ENCODE peak calls at places on chromosomes 4 and X, in four cellular contexts. One of them, this sample, is unnamed.

GRCh38 chrX:121256653-121257052 is 209.2 kb downstream of the GLUD2 start:
- DNase-seq in heart right ventricle: no peak
- DNase-seq in cardiac fibroblast: peak
- DNase-seq in testis: peak
- DNase-seq in this sample: peak

GRCh38 chr4:184899261-184900134 is 73.7 kb upstream of the ACSL1 start:
- DNase-seq in heart right ventricle: no peak
- DNase-seq in cardiac fibroblast: no peak
- DNase-seq in testis: no peak
- DNase-seq in this sample: no peak

GRCh38 chr4:74374561-74375327 is 9.8 kb downstream of the EREG start:
- DNase-seq in heart right ventricle: no peak
- DNase-seq in cardiac fibroblast: peak
- DNase-seq in testis: no peak
- DNase-seq in this sample: peak

GRCh38 chrX:77114501-77114900 is 332.7 kb upstream of the FGF16 start:
- DNase-seq in heart right ventricle: no peak
- DNase-seq in cardiac fibroblast: no peak
- DNase-seq in testis: no peak
- DNase-seq in this sample: no peak

GRCh38 chr4:6908397-6909112 is 1.1 kb upstream of the TBC1D14 start:
- DNase-seq in heart right ventricle: no peak
- DNase-seq in cardiac fibroblast: peak
- DNase-seq in testis: no peak
- DNase-seq in this sample: peak

GRCh38 chrX:34578237-34578636 is 78.8 kb downstream of the TMEM47 start:
- DNase-seq in heart right ventricle: no peak
- DNase-seq in cardiac fibroblast: peak
- DNase-seq in testis: no peak
- DNase-seq in this sample: peak

GRCh38 chr4:111633663-111634266 is 511.5 kb upstream of the FAM241A start:
- DNase-seq in heart right ventricle: no peak
- DNase-seq in cardiac fibroblast: no peak
- DNase-seq in testis: no peak
- DNase-seq in this sample: no peak

GRCh38 chrX:110992611-110993010 is 103.4 kb upstream of the PAK3 start:
- DNase-seq in heart right ventricle: no peak
- DNase-seq in cardiac fibroblast: peak
- DNase-seq in testis: peak
- DNase-seq in this sample: peak

GRCh38 chrX:154411322-154411980 is at the start of gene TAFAZZIN:
- DNase-seq in heart right ventricle: peak
- DNase-seq in cardiac fibroblast: peak
- DNase-seq in testis: peak
- DNase-seq in this sample: peak

GRCh38 chr4:24559032-24559821 is 25.1 kb downstream of the DHX15 start:
- DNase-seq in heart right ventricle: no peak
- DNase-seq in cardiac fibroblast: no peak
- DNase-seq in testis: no peak
- DNase-seq in this sample: no peak

GRCh38 chr4:13892739-13893105 is 265.2 kb upstream of the BOD1L1 start:
- DNase-seq in heart right ventricle: no peak
- DNase-seq in cardiac fibroblast: peak
- DNase-seq in testis: no peak
- DNase-seq in this sample: no peak

GRCh38 chrX:119266364-119266995 is 30.4 kb downstream of the PGRMC1 start:
- DNase-seq in heart right ventricle: no peak
- DNase-seq in cardiac fibroblast: peak
- DNase-seq in testis: peak
- DNase-seq in this sample: peak

GRCh38 chr4:20421586-20421985 is 169.9 kb downstream of the SLIT2 start:
- DNase-seq in heart right ventricle: no peak
- DNase-seq in cardiac fibroblast: no peak
- DNase-seq in testis: no peak
- DNase-seq in this sample: no peak

GRCh38 chrX:139828830-139829229 is 104.0 kb downstream of the ATP11C start:
- DNase-seq in heart right ventricle: no peak
- DNase-seq in cardiac fibroblast: no peak
- DNase-seq in testis: no peak
- DNase-seq in this sample: no peak

GRCh38 chrX:21487832-21488231 is 113.6 kb downstream of the CNKSR2 start:
- DNase-seq in heart right ventricle: no peak
- DNase-seq in cardiac fibroblast: peak
- DNase-seq in testis: no peak
- DNase-seq in this sample: no peak

GRCh38 chr4:14831447-14831846 is 170.8 kb upstream of the CPEB2 start:
- DNase-seq in heart right ventricle: no peak
- DNase-seq in cardiac fibroblast: no peak
- DNase-seq in testis: no peak
- DNase-seq in this sample: no peak

GRCh38 chr4:74555231-74555630 is 110.3 kb downstream of the AREG start:
- DNase-seq in heart right ventricle: no peak
- DNase-seq in cardiac fibroblast: no peak
- DNase-seq in testis: no peak
- DNase-seq in this sample: peak

GRCh38 chr4:25552580-25553271 is 102.9 kb upstream of the SLC34A2 start:
- DNase-seq in heart right ventricle: no peak
- DNase-seq in cardiac fibroblast: no peak
- DNase-seq in testis: peak
- DNase-seq in this sample: no peak

GRCh38 chr4:67624939-67625338 is 66.4 kb downstream of the STAP1 start:
- DNase-seq in heart right ventricle: no peak
- DNase-seq in cardiac fibroblast: no peak
- DNase-seq in testis: no peak
- DNase-seq in this sample: no peak

GRCh38 chr4:158775091-158775651 is 6.3 kb downstream of the FNIP2 start:
- DNase-seq in heart right ventricle: no peak
- DNase-seq in cardiac fibroblast: peak
- DNase-seq in testis: no peak
- DNase-seq in this sample: peak

GRCh38 chrX:15382809-15383208 is 1.4 kb downstream of the VEGFD start:
- DNase-seq in heart right ventricle: no peak
- DNase-seq in cardiac fibroblast: no peak
- DNase-seq in testis: no peak
- DNase-seq in this sample: no peak

GRCh38 chrX:109187473-109188168 is 294.3 kb downstream of the GUCY2F start:
- DNase-seq in heart right ventricle: no peak
- DNase-seq in cardiac fibroblast: no peak
- DNase-seq in testis: no peak
- DNase-seq in this sample: no peak

GRCh38 chr4:153067376-153067775 is 131.3 kb downstream of the FHDC1 start:
- DNase-seq in heart right ventricle: no peak
- DNase-seq in cardiac fibroblast: peak
- DNase-seq in testis: no peak
- DNase-seq in this sample: peak

GRCh38 chr4:83639849-83640493 is 104.1 kb downstream of the GPAT3 start:
- DNase-seq in heart right ventricle: no peak
- DNase-seq in cardiac fibroblast: peak
- DNase-seq in testis: peak
- DNase-seq in this sample: peak

GRCh38 chr4:2237267-2237666 is 4.7 kb downstream of the HAUS3 start:
- DNase-seq in heart right ventricle: no peak
- DNase-seq in cardiac fibroblast: no peak
- DNase-seq in testis: no peak
- DNase-seq in this sample: no peak

GRCh38 chr4:52852696-52853095 is 9.4 kb upstream of the RASL11B start:
- DNase-seq in heart right ventricle: no peak
- DNase-seq in cardiac fibroblast: no peak
- DNase-seq in testis: no peak
- DNase-seq in this sample: no peak

GRCh38 chrX:107684956-107685385 is 56.7 kb downstream of the PRPS1 start:
- DNase-seq in heart right ventricle: peak
- DNase-seq in cardiac fibroblast: peak
- DNase-seq in testis: peak
- DNase-seq in this sample: peak

GRCh38 chr4:41418444-41418843 is 119.5 kb upstream of the LIMCH1 start:
- DNase-seq in heart right ventricle: peak
- DNase-seq in cardiac fibroblast: peak
- DNase-seq in testis: peak
- DNase-seq in this sample: no peak

GRCh38 chr4:54727346-54727745 is 69.6 kb downstream of the KIT start:
- DNase-seq in heart right ventricle: no peak
- DNase-seq in cardiac fibroblast: no peak
- DNase-seq in testis: no peak
- DNase-seq in this sample: no peak

GRCh38 chr4:20326460-20326859 is 74.8 kb downstream of the SLIT2 start:
- DNase-seq in heart right ventricle: no peak
- DNase-seq in cardiac fibroblast: no peak
- DNase-seq in testis: no peak
- DNase-seq in this sample: no peak

GRCh38 chr4:148287111-148287510 is 155.1 kb downstream of the NR3C2 start:
- DNase-seq in heart right ventricle: no peak
- DNase-seq in cardiac fibroblast: no peak
- DNase-seq in testis: no peak
- DNase-seq in this sample: no peak

GRCh38 chr4:155759372-155760252 is 791 bp downstream of the GUCY1B1 start:
- DNase-seq in heart right ventricle: peak
- DNase-seq in cardiac fibroblast: peak
- DNase-seq in testis: peak
- DNase-seq in this sample: peak

GRCh38 chr4:150569384-150569987 is 12.5 kb upstream of the MAB21L2 start:
- DNase-seq in heart right ventricle: no peak
- DNase-seq in cardiac fibroblast: peak
- DNase-seq in testis: no peak
- DNase-seq in this sample: peak

GRCh38 chr4:113700602-113701150 is 60.9 kb downstream of the CAMK2D start:
- DNase-seq in heart right ventricle: no peak
- DNase-seq in cardiac fibroblast: no peak
- DNase-seq in testis: no peak
- DNase-seq in this sample: no peak

GRCh38 chr4:97558204-97558804 is 585.0 kb downstream of the STPG2 start:
- DNase-seq in heart right ventricle: no peak
- DNase-seq in cardiac fibroblast: no peak
- DNase-seq in testis: no peak
- DNase-seq in this sample: no peak

GRCh38 chr4:52877006-52877405 is 14.9 kb downstream of the RASL11B start:
- DNase-seq in heart right ventricle: peak
- DNase-seq in cardiac fibroblast: no peak
- DNase-seq in testis: no peak
- DNase-seq in this sample: no peak

GRCh38 chr4:8393593-8394038 is 46.9 kb downstream of the ACOX3 start:
- DNase-seq in heart right ventricle: no peak
- DNase-seq in cardiac fibroblast: peak
- DNase-seq in testis: peak
- DNase-seq in this sample: peak

GRCh38 chr4:147328756-147329446 is 152.0 kb upstream of the EDNRA start:
- DNase-seq in heart right ventricle: no peak
- DNase-seq in cardiac fibroblast: no peak
- DNase-seq in testis: no peak
- DNase-seq in this sample: no peak

DNA sequence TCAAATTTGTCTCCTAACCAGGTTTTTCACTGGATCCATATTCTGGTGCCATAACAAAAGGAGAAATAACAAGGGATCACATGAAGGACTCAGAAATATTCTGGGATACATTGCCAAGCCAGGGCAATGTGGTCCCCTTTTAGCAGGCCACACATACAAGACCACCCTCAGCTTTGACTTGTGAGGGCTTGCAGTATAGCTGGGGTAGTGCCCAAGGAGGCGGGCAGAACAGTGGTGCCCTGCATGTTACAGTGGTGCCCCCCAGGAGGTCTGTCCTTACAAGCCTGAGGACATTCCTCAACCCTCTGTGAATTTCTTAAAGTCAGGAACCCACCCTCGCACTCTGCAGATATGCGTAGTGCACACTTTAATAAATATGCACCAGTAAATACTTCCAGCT is 34.5 kb upstream of the TBL1X start:
- DNase-seq in heart right ventricle: no peak
- DNase-seq in cardiac fibroblast: no peak
- DNase-seq in testis: no peak
- DNase-seq in this sample: no peak
- H3K4me3 ChIP-seq in heart right ventricle: no peak
- H3K4me3 ChIP-seq in cardiac fibroblast: no peak
- H3K4me3 ChIP-seq in testis: no peak
- H3K4me3 ChIP-seq in this sample: no peak

GRCh38 chr4:173499568-173500535 is 30.2 kb downstream of the HAND2 start:
- DNase-seq in heart right ventricle: no peak
- DNase-seq in cardiac fibroblast: no peak
- DNase-seq in testis: no peak
- DNase-seq in this sample: no peak
- H3K4me3 ChIP-seq in heart right ventricle: no peak
- H3K4me3 ChIP-seq in cardiac fibroblast: no peak
- H3K4me3 ChIP-seq in testis: peak
- H3K4me3 ChIP-seq in this sample: no peak

GRCh38 chrX:103357871-103358270 is 1.6 kb downstream of the TCEAL9 start:
- DNase-seq in heart right ventricle: no peak
- DNase-seq in cardiac fibroblast: no peak
- DNase-seq in testis: no peak
- DNase-seq in this sample: no peak
- H3K4me3 ChIP-seq in heart right ventricle: peak
- H3K4me3 ChIP-seq in cardiac fibroblast: peak
- H3K4me3 ChIP-seq in testis: no peak
- H3K4me3 ChIP-seq in this sample: peak

GRCh38 chrX:11504234-11504633 is 161.5 kb downstream of the ARHGAP6 start:
- DNase-seq in heart right ventricle: no peak
- DNase-seq in cardiac fibroblast: no peak
- DNase-seq in testis: no peak
- DNase-seq in this sample: no peak

GRCh38 chrX:11499076-11500044 is 166.4 kb downstream of the ARHGAP6 start:
- DNase-seq in heart right ventricle: no peak
- DNase-seq in cardiac fibroblast: peak
- DNase-seq in testis: no peak
- DNase-seq in this sample: peak
- H3K4me3 ChIP-seq in heart right ventricle: no peak
- H3K4me3 ChIP-seq in cardiac fibroblast: no peak
- H3K4me3 ChIP-seq in testis: no peak
- H3K4me3 ChIP-seq in this sample: no peak

This sample was measured in fibroblast of mammary gland.